ENCODE peak calls at places on chromosome 14, in nine cellular contexts. One of them, this sample, is unnamed.

GRCh38 chr14:96741151-96741977 is 55.8 kb upstream of the VRK1 start:
- DNase-seq in Calu3: peak
- DNase-seq in WTC11: peak
- DNase-seq in lung: peak
- DNase-seq in NCI-H524: peak
- DNase-seq in activated T-cell treated with anti-CD3 and anti-CD28 coated beads for 1 hour: peak
- DNase-seq in stimulated activated CD4-positive, alpha-beta T cell treated with anti-CD3 and anti-CD28 coated beads, TNF-alpha, amount 100 ng/mL, for 24 hours: peak
- DNase-seq in activated CD4-positive, CD25-positive, alpha-beta regulatory T cell: peak
- DNase-seq in T-cell: peak
- DNase-seq in this sample: no peak

GRCh38 chr14:106507354-106507753 is 981.0 kb downstream of the TMEM121 start:
- DNase-seq in Calu3: no peak
- DNase-seq in WTC11: no peak
- DNase-seq in lung: no peak
- DNase-seq in NCI-H524: no peak
- DNase-seq in activated T-cell treated with anti-CD3 and anti-CD28 coated beads for 1 hour: no peak
- DNase-seq in stimulated activated CD4-positive, alpha-beta T cell treated with anti-CD3 and anti-CD28 coated beads, TNF-alpha, amount 100 ng/mL, for 24 hours: no peak
- DNase-seq in activated CD4-positive, CD25-positive, alpha-beta regulatory T cell: no peak
- DNase-seq in T-cell: no peak
- DNase-seq in this sample: no peak

GRCh38 chr14:75832621-75833297 is 149.0 kb downstream of the TGFB3 start:
- DNase-seq in Calu3: no peak
- DNase-seq in WTC11: no peak
- DNase-seq in lung: no peak
- DNase-seq in NCI-H524: no peak
- DNase-seq in activated T-cell treated with anti-CD3 and anti-CD28 coated beads for 1 hour: no peak
- DNase-seq in stimulated activated CD4-positive, alpha-beta T cell treated with anti-CD3 and anti-CD28 coated beads, TNF-alpha, amount 100 ng/mL, for 24 hours: no peak
- DNase-seq in activated CD4-positive, CD25-positive, alpha-beta regulatory T cell: no peak
- DNase-seq in T-cell: no peak
- DNase-seq in this sample: no peak

GRCh38 chr14:75063013-75063412 is 811 bp downstream of the ACYP1 start:
- DNase-seq in Calu3: no peak
- DNase-seq in WTC11: no peak
- DNase-seq in lung: no peak
- DNase-seq in NCI-H524: no peak
- DNase-seq in activated T-cell treated with anti-CD3 and anti-CD28 coated beads for 1 hour: no peak
- DNase-seq in stimulated activated CD4-positive, alpha-beta T cell treated with anti-CD3 and anti-CD28 coated beads, TNF-alpha, amount 100 ng/mL, for 24 hours: no peak
- DNase-seq in activated CD4-positive, CD25-positive, alpha-beta regulatory T cell: no peak
- DNase-seq in T-cell: no peak
- DNase-seq in this sample: no peak

GRCh38 chr14:97159124-97159523 is 361.9 kb downstream of the VRK1 start:
- DNase-seq in Calu3: no peak
- DNase-seq in WTC11: no peak
- DNase-seq in lung: no peak
- DNase-seq in NCI-H524: no peak
- DNase-seq in activated T-cell treated with anti-CD3 and anti-CD28 coated beads for 1 hour: no peak
- DNase-seq in stimulated activated CD4-positive, alpha-beta T cell treated with anti-CD3 and anti-CD28 coated beads, TNF-alpha, amount 100 ng/mL, for 24 hours: no peak
- DNase-seq in activated CD4-positive, CD25-positive, alpha-beta regulatory T cell: no peak
- DNase-seq in T-cell: no peak
- DNase-seq in this sample: no peak

GRCh38 chr14:68182492-68182891 is 362.9 kb downstream of the RAD51B start:
- DNase-seq in Calu3: no peak
- DNase-seq in WTC11: no peak
- DNase-seq in lung: no peak
- DNase-seq in NCI-H524: no peak
- DNase-seq in activated T-cell treated with anti-CD3 and anti-CD28 coated beads for 1 hour: no peak
- DNase-seq in stimulated activated CD4-positive, alpha-beta T cell treated with anti-CD3 and anti-CD28 coated beads, TNF-alpha, amount 100 ng/mL, for 24 hours: no peak
- DNase-seq in activated CD4-positive, CD25-positive, alpha-beta regulatory T cell: no peak
- DNase-seq in T-cell: no peak
- DNase-seq in this sample: no peak

GRCh38 chr14:54627718-54628345 is 60.9 kb downstream of the SAMD4A start:
- DNase-seq in Calu3: no peak
- DNase-seq in WTC11: no peak
- DNase-seq in lung: no peak
- DNase-seq in NCI-H524: no peak
- DNase-seq in activated T-cell treated with anti-CD3 and anti-CD28 coated beads for 1 hour: no peak
- DNase-seq in stimulated activated CD4-positive, alpha-beta T cell treated with anti-CD3 and anti-CD28 coated beads, TNF-alpha, amount 100 ng/mL, for 24 hours: no peak
- DNase-seq in activated CD4-positive, CD25-positive, alpha-beta regulatory T cell: no peak
- DNase-seq in T-cell: no peak
- DNase-seq in this sample: no peak

GRCh38 chr14:65972891-65973290 is 513.3 kb upstream of the CCDC196 start:
- DNase-seq in Calu3: no peak
- DNase-seq in WTC11: no peak
- DNase-seq in lung: no peak
- DNase-seq in NCI-H524: no peak
- DNase-seq in activated T-cell treated with anti-CD3 and anti-CD28 coated beads for 1 hour: no peak
- DNase-seq in stimulated activated CD4-positive, alpha-beta T cell treated with anti-CD3 and anti-CD28 coated beads, TNF-alpha, amount 100 ng/mL, for 24 hours: no peak
- DNase-seq in activated CD4-positive, CD25-positive, alpha-beta regulatory T cell: no peak
- DNase-seq in T-cell: no peak
- DNase-seq in this sample: no peak

GRCh38 chr14:99775351-99775750 is 17.9 kb upstream of the EML1 start:
- DNase-seq in Calu3: no peak
- DNase-seq in WTC11: no peak
- DNase-seq in lung: no peak
- DNase-seq in NCI-H524: no peak
- DNase-seq in activated T-cell treated with anti-CD3 and anti-CD28 coated beads for 1 hour: no peak
- DNase-seq in stimulated activated CD4-positive, alpha-beta T cell treated with anti-CD3 and anti-CD28 coated beads, TNF-alpha, amount 100 ng/mL, for 24 hours: no peak
- DNase-seq in activated CD4-positive, CD25-positive, alpha-beta regulatory T cell: no peak
- DNase-seq in T-cell: no peak
- DNase-seq in this sample: peak

GRCh38 chr14:77014734-77015133 is 13.8 kb downstream of the IRF2BPL start:
- DNase-seq in Calu3: no peak
- DNase-seq in WTC11: no peak
- DNase-seq in lung: no peak
- DNase-seq in NCI-H524: no peak
- DNase-seq in activated T-cell treated with anti-CD3 and anti-CD28 coated beads for 1 hour: no peak
- DNase-seq in stimulated activated CD4-positive, alpha-beta T cell treated with anti-CD3 and anti-CD28 coated beads, TNF-alpha, amount 100 ng/mL, for 24 hours: no peak
- DNase-seq in activated CD4-positive, CD25-positive, alpha-beta regulatory T cell: no peak
- DNase-seq in T-cell: no peak
- DNase-seq in this sample: no peak